ENCODE peak calls at places on chromosomes 7 and 10, in seven cellular contexts. One of them, this sample, is unnamed.

GRCh38 chr10:114045071-114045737 is 1.5 kb downstream of the ADRB1 start:
- DNase-seq in nephron progenitor cell: peak; percentile 67
- DNase-seq in midbrain: no peak
- DNase-seq in NCI-H2081: no peak
- DNase-seq in CD4-positive, CD25-positive, alpha-beta regulatory T cell: no peak
- DNase-seq in GM03348: peak; percentile 28
- DNase-seq in BE2C: peak; percentile 22
- DNase-seq in this sample: no peak

GRCh38 chr7:37284805-37285211 is 163.9 kb downstream of the ELMO1 start:
- DNase-seq in nephron progenitor cell: peak; percentile 63
- DNase-seq in BE2C: peak; percentile 67
- DNase-seq in NCI-H2081: peak; percentile 61
- DNase-seq in GM03348: no peak
- DNase-seq in CD4-positive, CD25-positive, alpha-beta regulatory T cell: peak; percentile 27
- DNase-seq in midbrain: peak; percentile 86
- DNase-seq in this sample: peak; percentile 47

GRCh38 chr7:104926905-104927454 is 87.0 kb upstream of the KMT2E start:
- DNase-seq in nephron progenitor cell: peak; percentile 40
- DNase-seq in GM03348: no peak
- DNase-seq in CD4-positive, CD25-positive, alpha-beta regulatory T cell: no peak
- DNase-seq in midbrain: no peak
- DNase-seq in BE2C: no peak
- DNase-seq in NCI-H2081: no peak
- DNase-seq in this sample: no peak

GRCh38 chr7:144063710-144064109 is 5.9 kb upstream of the OR2A25 start:
- DNase-seq in NCI-H2081: no peak
- DNase-seq in CD4-positive, CD25-positive, alpha-beta regulatory T cell: no peak
- DNase-seq in GM03348: no peak
- DNase-seq in nephron progenitor cell: no peak
- DNase-seq in midbrain: no peak
- DNase-seq in BE2C: no peak
- DNase-seq in this sample: no peak

GRCh38 chr7:126727930-126728331 is 524.8 kb downstream of the GRM8 start:
- DNase-seq in GM03348: peak; percentile 9
- DNase-seq in NCI-H2081: no peak
- DNase-seq in midbrain: no peak
- DNase-seq in BE2C: peak; percentile 7
- DNase-seq in CD4-positive, CD25-positive, alpha-beta regulatory T cell: no peak
- DNase-seq in nephron progenitor cell: no peak
- DNase-seq in this sample: no peak

GRCh38 chr10:107733328-107733727 is 568.8 kb upstream of the SORCS1 start:
- DNase-seq in BE2C: no peak
- DNase-seq in CD4-positive, CD25-positive, alpha-beta regulatory T cell: no peak
- DNase-seq in nephron progenitor cell: no peak
- DNase-seq in NCI-H2081: no peak
- DNase-seq in GM03348: peak; percentile 30
- DNase-seq in midbrain: no peak
- DNase-seq in this sample: no peak

GRCh38 chr10:1448252-1448901 is 288.9 kb downstream of the ADARB2 start:
- DNase-seq in GM03348: no peak
- DNase-seq in nephron progenitor cell: no peak
- DNase-seq in CD4-positive, CD25-positive, alpha-beta regulatory T cell: no peak
- DNase-seq in midbrain: no peak
- DNase-seq in BE2C: no peak
- DNase-seq in NCI-H2081: no peak
- DNase-seq in this sample: no peak

GRCh38 chr10:70562036-70562710 is 40.4 kb downstream of the PRF1 start:
- DNase-seq in CD4-positive, CD25-positive, alpha-beta regulatory T cell: no peak
- DNase-seq in nephron progenitor cell: no peak
- DNase-seq in midbrain: no peak
- DNase-seq in BE2C: no peak
- DNase-seq in GM03348: no peak
- DNase-seq in NCI-H2081: no peak
- DNase-seq in this sample: no peak

GRCh38 chr7:87474533-87475358 is 734 bp downstream of the ABCB4 start:
- DNase-seq in BE2C: no peak
- DNase-seq in NCI-H2081: no peak
- DNase-seq in GM03348: peak; percentile 41
- DNase-seq in midbrain: peak; percentile 15
- DNase-seq in nephron progenitor cell: peak; percentile 20
- DNase-seq in CD4-positive, CD25-positive, alpha-beta regulatory T cell: no peak
- DNase-seq in this sample: peak; percentile 82

GRCh38 chr7:31850601-31851000 is 163.6 kb downstream of the PPP1R17 start:
- DNase-seq in NCI-H2081: no peak
- DNase-seq in nephron progenitor cell: no peak
- DNase-seq in GM03348: no peak
- DNase-seq in CD4-positive, CD25-positive, alpha-beta regulatory T cell: no peak
- DNase-seq in midbrain: no peak
- DNase-seq in BE2C: no peak
- DNase-seq in this sample: no peak

GRCh38 chr7:116633131-116633988 is 38.6 kb upstream of the MET start:
- DNase-seq in nephron progenitor cell: peak; percentile 15
- DNase-seq in NCI-H2081: no peak
- DNase-seq in CD4-positive, CD25-positive, alpha-beta regulatory T cell: no peak
- DNase-seq in GM03348: peak; percentile 45
- DNase-seq in midbrain: no peak
- DNase-seq in BE2C: no peak
- DNase-seq in this sample: no peak

GRCh38 chr10:97361050-97361901 is 26.7 kb upstream of the FRAT2 start:
- DNase-seq in CD4-positive, CD25-positive, alpha-beta regulatory T cell: no peak
- DNase-seq in nephron progenitor cell: no peak
- DNase-seq in NCI-H2081: no peak
- DNase-seq in midbrain: no peak
- DNase-seq in BE2C: no peak
- DNase-seq in GM03348: no peak
- DNase-seq in this sample: no peak

GRCh38 chr7:82714883-82715282 is 271.3 kb upstream of the CACNA2D1 start:
- DNase-seq in nephron progenitor cell: no peak
- DNase-seq in GM03348: peak; percentile 6
- DNase-seq in NCI-H2081: no peak
- DNase-seq in midbrain: no peak
- DNase-seq in BE2C: no peak
- DNase-seq in CD4-positive, CD25-positive, alpha-beta regulatory T cell: no peak
- DNase-seq in this sample: no peak

GRCh38 chr10:116151076-116151475 is 121.9 kb downstream of the GFRA1 start:
- DNase-seq in NCI-H2081: no peak
- DNase-seq in nephron progenitor cell: no peak
- DNase-seq in midbrain: no peak
- DNase-seq in BE2C: no peak
- DNase-seq in GM03348: no peak
- DNase-seq in CD4-positive, CD25-positive, alpha-beta regulatory T cell: no peak
- DNase-seq in this sample: no peak

GRCh38 chr7:55575733-55576132 is 3.4 kb upstream of the VOPP1 start:
- DNase-seq in nephron progenitor cell: no peak
- DNase-seq in midbrain: no peak
- DNase-seq in NCI-H2081: no peak
- DNase-seq in BE2C: no peak
- DNase-seq in GM03348: no peak
- DNase-seq in CD4-positive, CD25-positive, alpha-beta regulatory T cell: no peak
- DNase-seq in this sample: no peak

GRCh38 chr7:44131173-44132009 is 8.0 kb upstream of the POLD2 start:
- DNase-seq in nephron progenitor cell: peak; percentile 29
- DNase-seq in NCI-H2081: no peak
- DNase-seq in GM03348: no peak
- DNase-seq in BE2C: no peak
- DNase-seq in midbrain: no peak
- DNase-seq in CD4-positive, CD25-positive, alpha-beta regulatory T cell: no peak
- DNase-seq in this sample: peak; percentile 58

GRCh38 chr7:44867073-44867990 is 18.0 kb downstream of the PURB start:
- DNase-seq in GM03348: peak; percentile 88
- DNase-seq in CD4-positive, CD25-positive, alpha-beta regulatory T cell: no peak
- DNase-seq in nephron progenitor cell: no peak
- DNase-seq in BE2C: peak; percentile 36
- DNase-seq in NCI-H2081: no peak
- DNase-seq in midbrain: no peak
- DNase-seq in this sample: no peak

GRCh38 chr7:102897856-102898531 is 14.8 kb upstream of the LRRC17 start:
- DNase-seq in NCI-H2081: no peak
- DNase-seq in midbrain: no peak
- DNase-seq in CD4-positive, CD25-positive, alpha-beta regulatory T cell: no peak
- DNase-seq in BE2C: no peak
- DNase-seq in GM03348: no peak
- DNase-seq in nephron progenitor cell: no peak
- DNase-seq in this sample: no peak

GRCh38 chr7:41656357-41656756 is 46.5 kb downstream of the INHBA start:
- DNase-seq in GM03348: peak; percentile 27
- DNase-seq in CD4-positive, CD25-positive, alpha-beta regulatory T cell: no peak
- DNase-seq in BE2C: no peak
- DNase-seq in NCI-H2081: no peak
- DNase-seq in nephron progenitor cell: no peak
- DNase-seq in midbrain: no peak
- DNase-seq in this sample: no peak

GRCh38 chr10:91410638-91411367 is 659 bp downstream of the HECTD2 start:
- DNase-seq in NCI-H2081: no peak
- DNase-seq in nephron progenitor cell: no peak
- DNase-seq in midbrain: peak; percentile 9
- DNase-seq in BE2C: no peak
- DNase-seq in GM03348: peak; percentile 63
- DNase-seq in CD4-positive, CD25-positive, alpha-beta regulatory T cell: no peak
- DNase-seq in this sample: no peak

GRCh38 chr10:46290101-46290884 is 3.5 kb downstream of the ANTXRL start:
- DNase-seq in GM03348: no peak
- DNase-seq in midbrain: no peak
- DNase-seq in CD4-positive, CD25-positive, alpha-beta regulatory T cell: no peak
- DNase-seq in nephron progenitor cell: no peak
- DNase-seq in BE2C: no peak
- DNase-seq in NCI-H2081: no peak
- DNase-seq in this sample: no peak

This sample was measured in OCI-LY7.